ENCODE peak calls at places on chromosomes 11 and 22, in five cellular contexts. One of them, this sample, is unnamed.

GRCh38 chr11:43419460-43419859 is 60.7 kb downstream of the TTC17 start:
- DNase-seq in cardiac muscle cell: peak; percentile 50
- DNase-seq in mammary epithelial cell: peak; percentile 14
- DNase-seq in right cardiac atrium: no peak
- DNase-seq in IMR-90: peak; percentile 53
- DNase-seq in this sample: no peak

GRCh38 chr22:23888615-23889401 is 5.4 kb upstream of the MIF start:
- DNase-seq in cardiac muscle cell: no peak
- DNase-seq in mammary epithelial cell: peak; percentile 14
- DNase-seq in right cardiac atrium: peak; percentile 67
- DNase-seq in IMR-90: peak; percentile 39
- DNase-seq in this sample: no peak

GRCh38 chr22:31085928-31086327 is 4.8 kb downstream of the SMTN start:
- DNase-seq in cardiac muscle cell: no peak
- DNase-seq in mammary epithelial cell: no peak
- DNase-seq in right cardiac atrium: peak; percentile 48
- DNase-seq in IMR-90: no peak
- DNase-seq in this sample: no peak

GRCh38 chr22:40541300-40541699 is 95.2 kb downstream of the MRTFA start:
- DNase-seq in cardiac muscle cell: no peak
- DNase-seq in mammary epithelial cell: peak; percentile 99
- DNase-seq in right cardiac atrium: no peak
- DNase-seq in IMR-90: no peak
- DNase-seq in this sample: peak; percentile 98

GRCh38 chr11:69915501-69916250 is 96.5 kb upstream of the FGF3 start:
- DNase-seq in cardiac muscle cell: peak; percentile 89
- DNase-seq in mammary epithelial cell: peak; percentile 31
- DNase-seq in right cardiac atrium: peak; percentile 97
- DNase-seq in IMR-90: peak; percentile 76
- DNase-seq in this sample: peak; percentile 65

GRCh38 chr11:126059238-126059761 is 3.4 kb downstream of the CDON start:
- DNase-seq in cardiac muscle cell: no peak
- DNase-seq in mammary epithelial cell: no peak
- DNase-seq in right cardiac atrium: no peak
- DNase-seq in IMR-90: no peak
- DNase-seq in this sample: no peak

GRCh38 chr22:44807915-44808690 is 55.7 kb downstream of the ARHGAP8 start:
- DNase-seq in cardiac muscle cell: peak; percentile 33
- DNase-seq in mammary epithelial cell: no peak
- DNase-seq in right cardiac atrium: peak; percentile 31
- DNase-seq in IMR-90: no peak
- DNase-seq in this sample: no peak

GRCh38 chr11:123841189-123841588 is 35.0 kb upstream of the OR6M1 start:
- DNase-seq in cardiac muscle cell: no peak
- DNase-seq in mammary epithelial cell: no peak
- DNase-seq in right cardiac atrium: no peak
- DNase-seq in IMR-90: no peak
- DNase-seq in this sample: no peak

GRCh38 chr11:1841511-1842148 is 2.8 kb downstream of the TNNI2 start:
- DNase-seq in cardiac muscle cell: no peak
- DNase-seq in mammary epithelial cell: no peak
- DNase-seq in right cardiac atrium: peak; percentile 22
- DNase-seq in IMR-90: no peak
- DNase-seq in this sample: no peak

GRCh38 chr11:107988397-107989158 is 20.1 kb upstream of the CUL5 start:
- DNase-seq in cardiac muscle cell: no peak
- DNase-seq in mammary epithelial cell: peak; percentile 10
- DNase-seq in right cardiac atrium: no peak
- DNase-seq in IMR-90: no peak
- DNase-seq in this sample: no peak

GRCh38 chr11:78812513-78813293 is 238.0 kb upstream of the NARS2 start:
- DNase-seq in cardiac muscle cell: peak; percentile 53
- DNase-seq in mammary epithelial cell: no peak
- DNase-seq in right cardiac atrium: no peak
- DNase-seq in IMR-90: peak; percentile 57
- DNase-seq in this sample: peak; percentile 33

GRCh38 chr11:118699508-118700220 is 20.2 kb upstream of the TREH start:
- DNase-seq in cardiac muscle cell: no peak
- DNase-seq in mammary epithelial cell: no peak
- DNase-seq in right cardiac atrium: no peak
- DNase-seq in IMR-90: no peak
- DNase-seq in this sample: no peak

GRCh38 chr11:132263875-132264274 is 893.5 kb downstream of the NTM start:
- DNase-seq in cardiac muscle cell: no peak
- DNase-seq in mammary epithelial cell: no peak
- DNase-seq in right cardiac atrium: no peak
- DNase-seq in IMR-90: no peak
- DNase-seq in this sample: no peak

GRCh38 chr22:37431811-37432707 is 4.8 kb upstream of the ELFN2 start:
- DNase-seq in cardiac muscle cell: no peak
- DNase-seq in mammary epithelial cell: peak; percentile 99
- DNase-seq in right cardiac atrium: no peak
- DNase-seq in IMR-90: peak; percentile 99
- DNase-seq in this sample: peak; percentile 98

GRCh38 chr22:24303007-24303406 is 32.4 kb downstream of the SPECC1L start:
- DNase-seq in cardiac muscle cell: no peak
- DNase-seq in mammary epithelial cell: no peak
- DNase-seq in right cardiac atrium: no peak
- DNase-seq in IMR-90: no peak
- DNase-seq in this sample: peak; percentile 22

GRCh38 chr22:43298062-43298801 is 44.9 kb downstream of the SCUBE1 start:
- DNase-seq in cardiac muscle cell: no peak
- DNase-seq in mammary epithelial cell: no peak
- DNase-seq in right cardiac atrium: no peak
- DNase-seq in IMR-90: no peak
- DNase-seq in this sample: no peak

GRCh38 chr22:19808873-19809478 is 45.7 kb downstream of the GNB1L start:
- DNase-seq in cardiac muscle cell: no peak
- DNase-seq in mammary epithelial cell: no peak
- DNase-seq in right cardiac atrium: no peak
- DNase-seq in IMR-90: no peak
- DNase-seq in this sample: no peak

GRCh38 chr22:19806213-19807160 is 45.9 kb downstream of the TBX1 start:
- DNase-seq in cardiac muscle cell: no peak
- DNase-seq in mammary epithelial cell: peak; percentile 86
- DNase-seq in right cardiac atrium: no peak
- DNase-seq in IMR-90: no peak
- DNase-seq in this sample: peak; percentile 74

GRCh38 chr22:19805821-19806212 is 45.2 kb downstream of the TBX1 start:
- DNase-seq in cardiac muscle cell: no peak
- DNase-seq in mammary epithelial cell: no peak
- DNase-seq in right cardiac atrium: no peak
- DNase-seq in IMR-90: no peak
- DNase-seq in this sample: no peak

GRCh38 chr22:19807914-19808872 is 46.5 kb downstream of the GNB1L start:
- DNase-seq in cardiac muscle cell: no peak
- DNase-seq in mammary epithelial cell: no peak
- DNase-seq in right cardiac atrium: no peak
- DNase-seq in IMR-90: no peak
- DNase-seq in this sample: no peak

DNA sequence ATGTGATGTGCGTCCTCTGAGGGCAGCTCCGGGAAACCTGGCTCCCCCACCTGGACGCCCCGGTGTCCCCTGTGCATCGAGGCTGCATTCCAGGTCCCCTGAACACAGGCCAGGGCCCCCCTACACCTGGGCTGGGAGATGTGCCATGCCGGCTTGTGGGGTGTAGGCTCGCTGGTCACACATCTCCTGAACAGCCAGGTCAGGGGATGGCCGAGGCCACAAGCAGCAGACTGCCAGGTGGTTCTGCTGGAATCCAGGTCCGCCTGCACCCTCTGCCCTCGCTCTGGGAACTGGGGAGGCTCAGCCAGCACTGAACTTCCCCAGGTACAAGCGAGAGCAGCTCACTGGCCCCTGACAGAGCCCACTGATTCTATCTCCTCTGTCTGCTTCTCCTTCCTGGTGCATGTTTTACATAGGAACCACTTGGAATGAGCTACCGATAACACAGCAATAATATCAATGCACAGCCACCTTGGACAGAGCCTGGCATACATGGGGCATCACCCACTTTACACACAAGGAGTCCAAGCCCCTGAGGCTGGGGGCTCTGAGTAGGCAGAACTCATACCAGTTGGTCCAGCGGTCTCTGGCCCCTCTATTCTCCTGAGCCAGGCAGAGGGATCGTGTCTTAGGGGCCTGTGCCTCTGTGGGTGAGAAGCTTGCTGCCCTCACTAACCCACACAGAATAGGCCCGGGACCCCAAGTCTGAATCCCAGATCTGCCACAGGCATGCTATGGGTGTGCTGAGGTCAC is 46.8 kb downstream of the TBX1 start:
- DNase-seq in cardiac muscle cell: no peak
- DNase-seq in mammary epithelial cell: no peak
- DNase-seq in right cardiac atrium: no peak
- DNase-seq in IMR-90: no peak
- DNase-seq in this sample: no peak
- H3K27ac ChIP-seq in cardiac muscle cell: no peak overlapping the region
- H3K27ac ChIP-seq in mammary epithelial cell: no peak overlapping the region
- H3K27ac ChIP-seq in right cardiac atrium: no peak overlapping the region
- H3K27ac ChIP-seq in IMR-90: no peak overlapping the region
- H3K27ac ChIP-seq in this sample: peak overlapping the region; percentile 53

GRCh38 chr11:59208956-59209355 is 3.8 kb downstream of the MPEG1 start:
- DNase-seq in cardiac muscle cell: no peak
- DNase-seq in mammary epithelial cell: peak; percentile 21
- DNase-seq in right cardiac atrium: no peak
- DNase-seq in IMR-90: peak; percentile 64
- DNase-seq in this sample: no peak
- H3K4me1 ChIP-seq in cardiac muscle cell: no peaks in the 10 kb centered on the region
- H3K4me1 ChIP-seq in mammary epithelial cell: peaks cover 7% of the 10 kb centered on the region
- H3K4me1 ChIP-seq in right cardiac atrium: no peaks in the 10 kb centered on the region
- H3K4me1 ChIP-seq in IMR-90: peaks cover 13% of the 10 kb centered on the region
- H3K4me1 ChIP-seq in this sample: no peaks in the 10 kb centered on the region

GRCh38 chr11:45209000-45209399 is 62.6 kb downstream of the PRDM11 start:
- DNase-seq in cardiac muscle cell: no peak
- DNase-seq in mammary epithelial cell: no peak
- DNase-seq in right cardiac atrium: peak; percentile 56
- DNase-seq in IMR-90: no peak
- DNase-seq in this sample: no peak

GRCh38 chr11:45210846-45211245 is 64.4 kb downstream of the PRDM11 start:
- DNase-seq in cardiac muscle cell: no peak
- DNase-seq in mammary epithelial cell: no peak
- DNase-seq in right cardiac atrium: peak; percentile 72
- DNase-seq in IMR-90: no peak
- DNase-seq in this sample: no peak

GRCh38 chr11:45209904-45210699 is 63.7 kb downstream of the PRDM11 start:
- DNase-seq in cardiac muscle cell: peak; percentile 75
- DNase-seq in mammary epithelial cell: no peak
- DNase-seq in right cardiac atrium: peak; percentile 98
- DNase-seq in IMR-90: peak; percentile 21
- DNase-seq in this sample: no peak

GRCh38 chr11:45208135-45208534 is 61.7 kb downstream of the PRDM11 start:
- DNase-seq in cardiac muscle cell: no peak
- DNase-seq in mammary epithelial cell: no peak
- DNase-seq in right cardiac atrium: no peak
- DNase-seq in IMR-90: no peak
- DNase-seq in this sample: no peak

DNA sequence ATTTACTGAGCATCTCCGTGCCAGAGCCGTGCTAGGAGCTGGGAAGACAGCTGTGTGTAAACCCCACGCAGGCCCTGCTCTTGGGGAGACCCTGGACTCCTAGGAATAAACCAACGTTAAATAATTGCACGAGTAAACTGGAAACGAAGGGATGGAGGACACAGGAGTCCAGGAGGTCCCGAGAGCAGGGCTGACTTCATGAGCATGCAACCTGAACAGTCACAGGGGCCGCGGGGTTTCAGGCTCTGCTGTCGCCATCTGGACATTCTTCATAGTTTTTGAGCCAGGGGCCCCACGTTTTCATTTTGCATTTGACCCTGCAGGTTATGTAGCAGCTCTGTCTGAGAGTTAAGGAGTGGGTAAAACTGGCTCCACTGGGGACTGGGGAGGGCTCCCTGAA is 63.0 kb downstream of the PRDM11 start:
- DNase-seq in cardiac muscle cell: no peak
- DNase-seq in mammary epithelial cell: no peak
- DNase-seq in right cardiac atrium: no peak
- DNase-seq in IMR-90: no peak
- DNase-seq in this sample: no peak
- H3K27ac ChIP-seq in cardiac muscle cell: peak overlapping the region; percentile 77
- H3K27ac ChIP-seq in mammary epithelial cell: no peak overlapping the region
- H3K27ac ChIP-seq in right cardiac atrium: peak overlapping the region; percentile 86
- H3K27ac ChIP-seq in IMR-90: no peak overlapping the region
- H3K27ac ChIP-seq in this sample: no peak overlapping the region

GRCh38 chr11:7893792-7894191 is 37.3 kb downstream of the OR10A6 start:
- DNase-seq in cardiac muscle cell: no peak
- DNase-seq in mammary epithelial cell: no peak
- DNase-seq in right cardiac atrium: no peak
- DNase-seq in IMR-90: no peak
- DNase-seq in this sample: no peak

GRCh38 chr11:7892751-7893356 is 38.2 kb downstream of the OR10A6 start:
- DNase-seq in cardiac muscle cell: peak; percentile 66
- DNase-seq in mammary epithelial cell: peak; percentile 49
- DNase-seq in right cardiac atrium: no peak
- DNase-seq in IMR-90: peak; percentile 74
- DNase-seq in this sample: no peak

GRCh38 chr11:7892059-7892699 is 38.9 kb downstream of the OR10A6 start:
- DNase-seq in cardiac muscle cell: no peak
- DNase-seq in mammary epithelial cell: no peak
- DNase-seq in right cardiac atrium: no peak
- DNase-seq in IMR-90: peak; percentile 88
- DNase-seq in this sample: no peak

GRCh38 chr11:7890417-7891179 is 40.5 kb downstream of the OR10A6 start:
- DNase-seq in cardiac muscle cell: no peak
- DNase-seq in mammary epithelial cell: no peak
- DNase-seq in right cardiac atrium: no peak
- DNase-seq in IMR-90: no peak
- DNase-seq in this sample: no peak

DNA sequence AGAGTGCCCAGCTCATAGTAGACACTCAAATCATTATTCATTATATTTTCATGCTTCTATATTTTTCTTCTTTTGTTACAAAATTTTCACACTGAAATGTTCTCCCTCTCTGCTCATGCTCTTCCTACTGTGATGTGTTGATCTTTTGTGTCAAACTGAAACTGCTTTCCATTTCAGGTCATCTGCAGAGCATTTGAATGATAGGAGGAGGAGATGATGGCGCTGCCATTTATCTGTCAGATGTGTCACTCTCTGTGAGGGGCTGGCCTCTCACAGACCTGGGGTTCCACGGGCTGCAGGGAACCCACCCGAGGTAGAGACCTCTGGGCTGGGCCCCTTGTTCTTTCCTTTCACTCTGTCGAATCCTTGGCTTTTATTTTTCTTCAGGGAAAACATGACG is 41.1 kb downstream of the OR10A6 start:
- DNase-seq in cardiac muscle cell: no peak
- DNase-seq in mammary epithelial cell: no peak
- DNase-seq in right cardiac atrium: no peak
- DNase-seq in IMR-90: no peak
- DNase-seq in this sample: no peak
- H3K4me1 ChIP-seq in cardiac muscle cell: no peaks in the 10 kb centered on the region
- H3K4me1 ChIP-seq in mammary epithelial cell: peaks cover 14% of the 10 kb centered on the region
- H3K4me1 ChIP-seq in right cardiac atrium: peaks cover 1% of the 10 kb centered on the region
- H3K4me1 ChIP-seq in IMR-90: peaks cover 9% of the 10 kb centered on the region
- H3K4me1 ChIP-seq in this sample: no peaks in the 10 kb centered on the region

This sample was measured in foreskin keratinocyte.